ENCODE peak calls at places on chromosomes 3 and 15, in ten cellular contexts. T is stimulated activated CD4-positive, alpha-beta T cell treated with anti-CD3 and anti-CD28 coated beads, Interleukin-2, amount 100 ng/mL, for 48 hours; R is endothelial cell of umbilical vein; M is T1000; P is amniotic epithelial cell; C is SK-MEL-5; A is activated naive CD8-positive, alpha-beta T cell treated with anti-CD3 and anti-CD28 coated beads, Interleukin-2, amount 50 U/mL, for 24 hours; F is glutamatergic neuron; E is HAP-1; U is activated T-helper 1 cell treated with anti-CD3 and anti-CD28 coated beads, Interleukin-2, amount 50 U/mL, for 16 hours. B is an unnamed sample.

GRCh38 chr3:161139686-161140085 is 34.5 kb upstream of the B3GALNT1 start:
- DNase-seq in T (no peak), U (no peak), E (no peak), C (no peak), R (peak), A (no peak), M (no peak), F (no peak), P (no peak), B (no peak)

GRCh38 chr3:136070334-136070733 is 104.8 kb downstream of the PPP2R3A start:
- DNase-seq in R (no peak), A (no peak), F (no peak), U (no peak), P (peak), T (no peak), C (no peak), M (peak), E (no peak), B (no peak)

GRCh38 chr3:50510325-50510724 is 6.9 kb upstream of the CACNA2D2 start:
- DNase-seq in R (no peak), F (no peak), C (no peak), A (no peak), T (no peak), P (no peak), E (no peak), U (no peak), M (no peak), B (no peak)

GRCh38 chr3:111434941-111435622 is 106.9 kb upstream of the CD96 start:
- DNase-seq in U (no peak), T (no peak), F (no peak), P (no peak), R (no peak), C (no peak), A (no peak), E (no peak), M (no peak), B (no peak)

GRCh38 chr3:197613187-197613586 is 57.4 kb upstream of the BDH1 start:
- DNase-seq in T (no peak), U (no peak), A (no peak), E (no peak), C (no peak), R (no peak), P (no peak), F (no peak), M (no peak), B (no peak)

GRCh38 chr3:923161-923910 is 169.5 kb upstream of the CNTN6 start:
- DNase-seq in R (no peak), M (no peak), P (no peak), U (no peak), F (no peak), T (no peak), C (no peak), E (no peak), A (no peak), B (no peak)

GRCh38 chr3:5389057-5389456 is 201.6 kb downstream of the EDEM1 start:
- DNase-seq in A (no peak), R (no peak), T (no peak), M (no peak), P (no peak), E (no peak), C (no peak), U (no peak), F (no peak), B (no peak)

GRCh38 chr3:55601366-55602080 is 114.4 kb upstream of the WNT5A start:
- DNase-seq in U (no peak), A (no peak), P (no peak), R (peak), M (no peak), E (no peak), F (no peak), C (no peak), T (no peak), B (no peak)

GRCh38 chr3:126134219-126134975 is 46.0 kb downstream of the ALDH1L1 start:
- DNase-seq in M (no peak), E (peak), T (peak), P (peak), R (peak), A (peak), U (peak), F (peak), C (peak), B (peak)

GRCh38 chr3:8554725-8555621 is 53.4 kb downstream of the LMCD1 start:
- DNase-seq in A (no peak), F (peak), R (no peak), M (no peak), U (no peak), T (no peak), E (no peak), P (peak), C (no peak), B (no peak)

GRCh38 chr3:194869482-194870169 is 183.9 kb downstream of the FAM43A start:
- DNase-seq in E (no peak), C (no peak), U (no peak), A (no peak), P (peak), T (no peak), M (no peak), F (no peak), R (peak), B (no peak)

GRCh38 chr3:127915937-127916480 is 977 bp downstream of the KBTBD12 start:
- DNase-seq in F (no peak), R (no peak), U (no peak), P (peak), A (no peak), E (peak), M (no peak), C (no peak), T (no peak), B (no peak)

GRCh38 chr3:188123170-188123920 is 30.6 kb upstream of the LPP start:
- DNase-seq in M (no peak), A (no peak), U (no peak), R (no peak), C (peak), F (no peak), P (peak), E (no peak), T (no peak), B (no peak)

GRCh38 chr15:67120839-67121540 is 55.6 kb downstream of the SMAD3 start:
- DNase-seq in R (peak), E (no peak), M (peak), U (peak), P (peak), C (no peak), F (no peak), A (peak), T (peak), B (no peak)

GRCh38 chr3:52872245-52872644 is 25.1 kb downstream of the STIMATE start:
- DNase-seq in M (no peak), E (no peak), P (no peak), R (no peak), F (no peak), U (no peak), C (no peak), T (no peak), A (no peak), B (no peak)

GRCh38 chr3:8324727-8325126 is 176.9 kb upstream of the LMCD1 start:
- DNase-seq in F (peak), T (peak), P (peak), U (peak), C (peak), M (no peak), A (peak), E (no peak), R (peak), B (no peak)

GRCh38 chr3:194773666-194774455 is 88.2 kb downstream of the FAM43A start:
- DNase-seq in M (no peak), E (no peak), T (no peak), F (no peak), A (no peak), R (no peak), C (no peak), P (no peak), U (no peak), B (no peak)

GRCh38 chr3:29168686-29169085 is 112.2 kb upstream of the RBMS3 start:
- DNase-seq in U (no peak), E (peak), A (no peak), C (no peak), P (peak), M (no peak), R (no peak), F (no peak), T (no peak), B (no peak)

GRCh38 chr3:126959921-126960603 is 22.9 kb upstream of the PLXNA1 start:
- DNase-seq in F (peak), P (peak), U (no peak), A (no peak), M (peak), R (peak), C (peak), E (no peak), T (no peak), B (no peak)

GRCh38 chr3:59386165-59386564 is 336.3 kb upstream of the CFAP20DC start:
- DNase-seq in U (no peak), P (no peak), A (no peak), M (no peak), T (no peak), E (no peak), F (no peak), C (no peak), R (no peak), B (no peak)